ENCODE peak calls at places on chromosome 12, in four cellular contexts. C, H, V and P are unnamed samples.

GRCh38 chr12:104490221-104490620 is 33.5 kb downstream of the CHST11 start:
- DNase-seq in C (no peak), H (no peak), V (no peak), P (no peak)

GRCh38 chr12:130668286-130669204 is 47.6 kb downstream of the RIMBP2 start:
- DNase-seq in C (no peak), H (no peak), V (no peak), P (no peak)

GRCh38 chr12:96050139-96050538 is 14.8 kb upstream of the LTA4H start:
- DNase-seq in C (no peak), H (no peak), V (no peak), P (no peak)

GRCh38 chr12:65656904-65657351 is 167.4 kb upstream of the HMGA2 start:
- DNase-seq in C (peak; percentile 100), H (no peak), V (peak; percentile 89), P (no peak)

GRCh38 chr12:74043343-74043742 is 494.3 kb upstream of the ATXN7L3B start:
- DNase-seq in C (peak; percentile 100), H (no peak), V (no peak), P (no peak)

GRCh38 chr12:109461846-109462766 is 15.0 kb downstream of the KCTD10 start:
- DNase-seq in C (peak; percentile 72), H (peak; percentile 93), V (peak; percentile 68), P (peak; percentile 95)

GRCh38 chr12:54765652-54766051 is 88.7 kb upstream of the MUCL1 start:
- DNase-seq in C (no peak), H (no peak), V (no peak), P (no peak)

GRCh38 chr12:53743277-53744129 is 8.3 kb downstream of the CISTR start:
- DNase-seq in C (peak; percentile 40), H (no peak), V (peak; percentile 61), P (no peak)

GRCh38 chr12:62683724-62684501 is 217.3 kb downstream of the MON2 start:
- DNase-seq in C (no peak), H (peak; percentile 67), V (no peak), P (no peak)

GRCh38 chr12:55929306-55929791 is 1.6 kb upstream of the DGKA start:
- DNase-seq in C (no peak), H (no peak), V (no peak), P (no peak)

DNA sequence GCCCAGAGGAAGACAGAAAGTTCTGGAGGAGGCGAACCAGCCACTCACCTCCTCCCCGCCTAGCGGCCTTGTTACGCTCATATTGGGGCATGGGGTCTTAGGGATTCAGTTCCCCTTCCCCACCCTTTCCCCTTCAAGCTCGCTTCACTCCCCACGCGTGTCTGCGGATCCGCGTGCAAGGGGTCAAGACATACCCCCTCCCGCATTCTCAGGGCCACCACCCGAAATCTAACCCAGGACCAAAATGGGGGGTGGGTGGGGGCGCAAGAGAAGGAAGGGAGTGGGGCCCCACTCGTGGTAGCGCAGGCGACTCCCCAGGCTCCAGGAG is 576 bp upstream of the RFX4 start:
- DNase-seq in C (no peak), H (no peak), V (no peak), P (no peak)
- TF ChIP-seq CTCF in C (no peak), H (no peak), V (no peak), P (no peak)

DNA sequence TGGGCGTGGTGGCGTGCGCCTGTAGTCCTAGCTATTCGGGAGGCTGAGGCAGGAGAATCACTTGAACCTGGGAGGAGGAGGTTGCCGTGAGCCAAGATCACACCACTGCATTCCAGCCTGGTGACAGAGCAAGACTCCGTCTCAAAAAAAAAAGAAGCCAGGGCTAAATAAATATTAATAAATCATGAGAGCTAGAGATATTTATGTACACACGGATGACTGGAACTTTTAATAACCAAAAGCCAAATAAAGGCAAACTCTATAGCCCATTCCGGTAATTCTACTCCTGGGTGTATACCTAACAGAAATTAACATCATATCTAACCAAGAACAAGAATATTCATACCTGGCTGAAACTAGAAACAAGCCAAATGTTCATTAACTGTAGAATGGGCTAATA is 7.7 kb upstream of the TRAFD1 start:
- DNase-seq in C (no peak), H (no peak), V (no peak), P (no peak)
- H3K27ac ChIP-seq in C (peak overlapping the region; percentile 35), H (no peak overlapping the region), V (no peak overlapping the region), P (no peak overlapping the region)

DNA sequence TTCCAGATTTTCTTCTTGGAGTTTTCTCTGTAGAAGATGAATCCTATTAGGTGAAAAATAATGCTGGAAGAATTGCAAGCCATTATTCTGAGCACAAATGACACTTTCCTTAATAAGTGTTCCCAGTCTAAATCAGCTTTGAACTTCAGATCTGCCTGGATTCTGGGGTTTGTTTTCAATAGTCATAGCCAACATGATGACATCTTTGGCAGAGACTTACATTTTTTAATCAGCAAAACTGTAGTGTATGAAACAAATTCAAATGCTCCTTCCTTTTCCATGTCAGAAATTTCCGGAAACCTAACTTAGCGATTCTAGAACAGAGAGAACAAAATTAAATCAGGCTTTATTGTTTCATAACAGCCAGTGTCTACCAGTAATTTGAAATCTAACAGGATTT is 88.5 kb downstream of the TSPAN8 start:
- DNase-seq in C (no peak), H (no peak), V (no peak), P (no peak)
- TF ChIP-seq CTCF in C (no peak), H (no peak), V (no peak), P (no peak)

GRCh38 chr12:105744659-105745058 is 394.1 kb downstream of the NUAK1 start:
- DNase-seq in C (no peak), H (no peak), V (no peak), P (no peak)
- H3K27ac ChIP-seq in C (no peak overlapping the region), H (no peak overlapping the region), V (no peak overlapping the region), P (no peak overlapping the region)

DNA sequence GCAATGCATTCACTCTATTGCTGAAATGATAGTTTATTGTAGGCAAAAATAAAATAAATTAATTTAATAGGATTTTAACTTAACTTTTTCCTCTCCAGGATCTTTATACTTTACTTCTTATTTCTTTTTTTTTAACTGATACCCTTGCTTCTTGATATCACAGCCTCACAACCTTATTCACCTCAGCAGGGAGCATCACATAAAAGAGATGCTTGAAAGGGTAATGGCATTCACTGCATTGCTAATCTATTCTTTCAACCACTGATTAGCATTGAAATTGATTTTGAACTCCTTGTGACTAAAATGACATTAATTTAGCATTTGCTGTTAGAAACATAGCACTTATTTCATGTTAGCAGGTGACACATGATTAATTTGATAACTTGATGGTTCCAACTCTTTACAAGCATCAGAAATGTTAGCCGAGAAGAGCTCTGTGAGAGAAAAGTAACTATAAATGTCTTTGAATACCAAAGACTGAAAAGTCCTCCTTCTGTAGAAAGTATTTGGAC is 689.5 kb upstream of the MGAT4C start:
- DNase-seq in C (no peak), H (no peak), V (no peak), P (no peak)
- TF ChIP-seq CTCF in C (no peak), H (no peak), V (no peak), P (no peak)

GRCh38 chr12:43852744-43853143 is 16.9 kb downstream of the TMEM117 start:
- DNase-seq in C (peak; percentile 57), H (no peak), V (no peak), P (no peak)

GRCh38 chr12:43842259-43842658 is 6.4 kb downstream of the TMEM117 start:
- DNase-seq in C (no peak), H (no peak), V (no peak), P (no peak)

GRCh38 chr12:43848786-43849185 is 12.9 kb downstream of the TMEM117 start:
- DNase-seq in C (peak; percentile 75), H (no peak), V (no peak), P (no peak)

DNA sequence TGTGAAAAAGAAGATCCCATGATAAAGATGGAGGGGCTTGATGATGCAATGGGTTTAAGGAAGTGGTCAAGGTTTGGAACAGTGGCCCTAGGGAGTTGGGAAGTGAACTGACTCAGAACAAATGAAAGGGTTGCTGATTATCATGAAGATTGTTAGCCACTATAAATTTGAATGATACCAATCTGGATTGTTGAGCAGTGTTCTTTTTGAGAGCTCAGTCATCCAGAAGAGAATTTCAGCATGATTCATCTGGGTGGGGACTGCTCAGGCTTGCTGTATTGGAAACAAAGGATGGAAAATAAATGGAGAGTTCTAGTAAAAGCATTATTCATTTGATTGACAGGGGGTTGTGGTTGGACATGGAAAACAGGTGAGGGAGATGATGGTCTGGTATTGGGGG is 11.5 kb downstream of the TMEM117 start:
- DNase-seq in C (peak; percentile 95), H (no peak), V (no peak), P (no peak)
- H3K27ac ChIP-seq in C (peak overlapping the region; percentile 78), H (no peak overlapping the region), V (no peak overlapping the region), P (no peak overlapping the region)

DNA sequence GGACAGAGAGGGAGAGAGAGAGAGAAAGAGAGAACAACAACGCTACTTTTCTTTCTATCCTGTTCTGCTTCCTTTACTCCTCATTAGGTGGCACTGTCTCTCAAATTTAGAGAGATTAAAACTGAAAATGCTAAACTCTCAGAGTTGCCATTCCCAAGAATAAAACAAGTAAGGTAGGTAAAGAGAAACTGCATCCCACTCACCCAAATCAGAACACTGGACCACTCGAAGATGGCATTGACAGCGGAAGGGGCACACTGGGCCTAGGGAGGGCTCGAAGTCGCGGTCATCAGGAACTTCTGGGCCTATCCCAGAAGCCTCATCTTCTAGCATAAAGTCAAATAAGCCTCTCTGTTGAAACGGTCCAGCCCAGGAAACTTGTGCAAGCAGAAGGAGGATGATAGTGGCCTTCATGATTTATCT is 4.5 kb downstream of the DCN start:
- DNase-seq in C (no peak), H (peak; percentile 13), V (peak; percentile 51), P (no peak)
- TF ChIP-seq CTCF in C (peak; percentile 83), H (peak; percentile 34), V (peak; percentile 32), P (peak; percentile 62)

GRCh38 chr12:32517966-32518365 is 118.6 kb downstream of the FGD4 start:
- DNase-seq in C (no peak), H (no peak), V (no peak), P (no peak)

GRCh38 chr12:32519047-32519446 is 119.7 kb downstream of the FGD4 start:
- DNase-seq in C (no peak), H (no peak), V (no peak), P (no peak)

GRCh38 chr12:32522322-32523221 is 123.2 kb downstream of the FGD4 start:
- DNase-seq in C (no peak), H (no peak), V (no peak), P (no peak)
- H3K27ac ChIP-seq in C (no peak overlapping the region), H (peak overlapping the region; percentile 52), V (peak overlapping the region; percentile 18), P (peak overlapping the region; percentile 78)